ENCODE peak calls at places on chromosome 3, in four cellular contexts. V is ovary, I is mucosa of descending colon, H is fibroblast of the aortic adventitia. T is an unnamed sample.

GRCh38 chr3:172356427-172356826 is 91.8 kb downstream of the GHSR start:
- DNase-seq in V (no peak), I (no peak), H (no peak), T (no peak)

GRCh38 chr3:4719011-4719649 is 226.0 kb downstream of the ITPR1 start:
- DNase-seq in V (no peak), I (no peak), H (no peak), T (peak)

GRCh38 chr3:124315215-124316033 is 323.5 kb upstream of the ROPN1 start:
- DNase-seq in V (no peak), I (no peak), H (peak), T (peak)

GRCh38 chr3:106711650-106712049 is 665.6 kb upstream of the CCDC54 start:
- DNase-seq in V (no peak), I (no peak), H (peak), T (peak)

GRCh38 chr3:4766716-4767499 is 212.3 kb upstream of the BHLHE40 start:
- DNase-seq in V (no peak), I (no peak), H (no peak), T (no peak)

GRCh38 chr3:159208080-159208479 is 406.2 kb downstream of the MFSD1 start:
- DNase-seq in V (no peak), I (no peak), H (peak), T (no peak)

GRCh38 chr3:49172616-49173041 is 1.2 kb downstream of the KLHDC8B start:
- DNase-seq in V (peak), I (no peak), H (no peak), T (no peak)

GRCh38 chr3:188974856-188975611 is 196.7 kb upstream of the TPRG1 start:
- DNase-seq in V (no peak), I (no peak), H (no peak), T (peak)

GRCh38 chr3:147656023-147656422 is 246.9 kb downstream of the ZIC1 start:
- DNase-seq in V (no peak), I (no peak), H (no peak), T (peak)

GRCh38 chr3:27632431-27633223 is 89.5 kb downstream of the EOMES start:
- DNase-seq in V (peak), I (peak), H (peak), T (peak)

GRCh38 chr3:47856669-47857068 is 53.7 kb downstream of the DHX30 start:
- DNase-seq in V (no peak), I (no peak), H (no peak), T (no peak)

GRCh38 chr3:39707314-39707909 is 102.0 kb upstream of the MYRIP start:
- DNase-seq in V (no peak), I (no peak), H (peak), T (peak)

GRCh38 chr3:98705694-98706093 is 57.4 kb upstream of the ST3GAL6 start:
- DNase-seq in V (no peak), I (no peak), H (peak), T (no peak)

GRCh38 chr3:189369636-189370035 is 197.9 kb downstream of the TPRG1 start:
- DNase-seq in V (no peak), I (no peak), H (no peak), T (no peak)

GRCh38 chr3:16064660-16065414 is 109.6 kb upstream of the GALNT15 start:
- DNase-seq in V (peak), I (no peak), H (peak), T (peak)

GRCh38 chr3:171971919-171972526 is 67.4 kb upstream of the FNDC3B start:
- DNase-seq in V (no peak), I (no peak), H (peak), T (no peak)

GRCh38 chr3:110680365-110680909 is 391.2 kb upstream of the NECTIN3 start:
- DNase-seq in V (no peak), I (no peak), H (no peak), T (no peak)

GRCh38 chr3:189419683-189420082 is 211.5 kb upstream of the TP63 start:
- DNase-seq in V (no peak), I (no peak), H (peak), T (no peak)

GRCh38 chr3:46442591-46443530 is 21.8 kb downstream of the LTF start:
- DNase-seq in V (no peak), I (no peak), H (peak), T (peak)
- TF ChIP-seq CTCF in V (peak), I (no peak), H (peak), T (peak)

GRCh38 chr3:126493731-126494130 is 18.0 kb upstream of the ZXDC start:
- DNase-seq in V (no peak), I (no peak), H (no peak), T (peak)

GRCh38 chr3:126496894-126497850 is 20.4 kb downstream of the UROC1 start:
- DNase-seq in V (no peak), I (no peak), H (no peak), T (no peak)

GRCh38 chr3:126494204-126494603 is 18.5 kb upstream of the ZXDC start:
- DNase-seq in V (no peak), I (no peak), H (peak), T (no peak)

GRCh38 chr3:126494831-126495230 is 19.1 kb upstream of the ZXDC start:
- DNase-seq in V (no peak), I (no peak), H (no peak), T (no peak)

GRCh38 chr3:126495786-126496185 is 20.1 kb upstream of the ZXDC start:
- DNase-seq in V (no peak), I (no peak), H (no peak), T (no peak)
- H3K4me3 ChIP-seq in V (no peak), I (no peak), H (no peak), T (no peak)

GRCh38 chr3:143168518-143169192 is 49.1 kb downstream of the CHST2 start:
- DNase-seq in V (no peak), I (no peak), H (peak), T (no peak)

GRCh38 chr3:143171141-143171651 is 51.6 kb downstream of the CHST2 start:
- DNase-seq in V (no peak), I (no peak), H (peak), T (peak)

GRCh38 chr3:143170676-143171075 is 51.1 kb downstream of the CHST2 start:
- DNase-seq in V (no peak), I (no peak), H (peak), T (peak)

GRCh38 chr3:143171656-143172055 is 52.1 kb downstream of the CHST2 start:
- DNase-seq in V (no peak), I (no peak), H (peak), T (peak)

DNA sequence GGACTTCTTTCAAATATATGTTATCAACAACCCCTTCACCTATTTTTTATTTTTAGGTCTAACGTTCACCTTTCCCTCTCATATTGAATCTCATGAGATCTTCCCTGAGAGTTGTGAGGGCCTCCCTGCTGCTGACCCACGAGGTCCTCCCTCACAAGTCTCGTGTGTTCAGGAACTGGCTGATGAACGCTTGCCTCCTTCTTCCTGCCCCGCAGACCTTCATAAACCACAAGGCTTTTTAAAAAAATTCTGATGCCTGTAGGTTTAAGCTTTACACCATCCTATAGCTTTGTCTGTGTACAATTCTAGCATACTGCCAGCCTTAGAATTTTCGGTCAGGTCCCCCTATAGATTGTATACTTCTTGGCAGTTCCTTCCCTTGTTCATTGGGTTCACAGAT is 50.5 kb downstream of the CHST2 start:
- DNase-seq in V (no peak), I (no peak), H (no peak), T (no peak)
- TF ChIP-seq CTCF in V (no peak), I (no peak), H (no peak), T (no peak)

DNA sequence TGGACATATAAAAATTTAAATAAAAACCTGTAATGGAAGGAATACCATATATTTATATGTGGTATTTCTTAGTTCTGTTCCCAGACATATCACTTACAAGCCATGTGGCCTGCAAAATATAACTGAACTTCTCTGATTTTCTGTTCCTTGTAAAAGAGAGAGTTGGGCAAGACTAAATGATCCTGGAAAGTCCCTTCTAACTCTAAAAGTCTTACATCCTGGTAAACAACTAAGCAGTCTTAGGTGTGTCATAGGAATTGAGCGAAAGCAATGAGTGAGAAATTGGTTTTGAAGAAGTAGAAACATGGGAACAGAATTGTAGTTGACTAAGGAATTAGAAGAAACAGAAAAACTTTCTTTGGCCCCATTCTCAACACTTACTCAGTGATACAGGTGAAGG is 25.3 kb upstream of the IL20RB start:
- DNase-seq in V (no peak), I (no peak), H (no peak), T (no peak)
- H3K4me3 ChIP-seq in V (no peak), I (no peak), H (no peak), T (no peak)

GRCh38 chr3:128946411-128946810 is 47.5 kb downstream of the CFAP92 start:
- DNase-seq in V (no peak), I (no peak), H (peak), T (peak)

GRCh38 chr3:128945041-128945877 is 48.6 kb downstream of the CFAP92 start:
- DNase-seq in V (no peak), I (no peak), H (no peak), T (no peak)

GRCh38 chr3:128945878-128946175 is 48.0 kb downstream of the CFAP92 start:
- DNase-seq in V (no peak), I (no peak), H (no peak), T (no peak)

GRCh38 chr3:128949158-128949557 is 44.7 kb downstream of the CFAP92 start:
- DNase-seq in V (no peak), I (no peak), H (no peak), T (no peak)

DNA sequence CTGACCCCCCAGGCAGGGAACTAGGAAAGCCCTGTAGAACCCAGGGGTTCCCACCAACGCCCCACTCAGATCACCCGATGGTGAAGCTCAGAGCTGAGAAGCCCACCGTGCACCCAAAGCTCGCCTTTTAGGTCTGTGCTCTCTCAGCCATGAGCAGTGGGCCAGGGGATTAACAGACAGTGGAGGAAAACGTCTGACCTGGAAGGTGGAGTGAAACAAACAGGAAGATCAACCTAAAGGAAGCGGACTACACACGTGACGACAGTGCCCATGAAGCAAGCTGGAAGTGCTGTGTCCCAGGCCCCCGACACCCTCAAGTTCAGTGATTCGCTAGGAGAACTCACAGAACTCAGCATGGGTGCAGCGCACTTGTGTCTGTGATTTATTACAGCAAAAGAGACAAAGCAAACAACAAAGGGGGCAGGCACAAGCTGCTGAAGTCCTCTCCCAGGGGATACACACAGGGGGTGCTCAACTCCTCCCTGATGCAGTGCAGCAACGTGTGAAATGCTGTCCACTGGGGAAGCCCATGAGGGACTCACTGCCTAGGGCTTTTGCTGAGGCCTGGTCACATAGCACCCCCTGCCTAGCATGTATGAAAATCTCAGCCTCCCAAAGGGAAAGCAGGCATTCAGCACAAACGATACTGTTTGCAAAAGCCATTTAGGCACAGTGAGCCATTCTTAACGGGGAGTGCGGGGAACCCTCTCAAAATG is 43.5 kb downstream of the CFAP92 start:
- DNase-seq in V (no peak), I (no peak), H (peak), T (peak)
- TF ChIP-seq CTCF in V (no peak), I (no peak), H (peak), T (peak)

GRCh38 chr3:71254658-71255057 is 328.9 kb downstream of the FOXP1 start:
- DNase-seq in V (no peak), I (no peak), H (peak), T (no peak)

GRCh38 chr3:71255498-71255897 is 328.0 kb downstream of the FOXP1 start:
- DNase-seq in V (no peak), I (no peak), H (no peak), T (no peak)

GRCh38 chr3:71258526-71258925 is 325.0 kb downstream of the FOXP1 start:
- DNase-seq in V (no peak), I (no peak), H (no peak), T (no peak)

GRCh38 chr3:71260782-71261181 is 322.7 kb downstream of the FOXP1 start:
- DNase-seq in V (no peak), I (no peak), H (no peak), T (no peak)

GRCh38 chr3:71258116-71258515 is 325.4 kb downstream of the FOXP1 start:
- DNase-seq in V (no peak), I (no peak), H (peak), T (peak)
- H3K4me3 ChIP-seq in V (no peak), I (no peak), H (no peak), T (no peak)

GRCh38 chr3:51799879-51800757 is 21.1 kb upstream of the IQCF6 start:
- DNase-seq in V (no peak), I (no peak), H (peak), T (peak)
- TF ChIP-seq CTCF in V (peak), I (peak), H (peak), T (peak)

DNA sequence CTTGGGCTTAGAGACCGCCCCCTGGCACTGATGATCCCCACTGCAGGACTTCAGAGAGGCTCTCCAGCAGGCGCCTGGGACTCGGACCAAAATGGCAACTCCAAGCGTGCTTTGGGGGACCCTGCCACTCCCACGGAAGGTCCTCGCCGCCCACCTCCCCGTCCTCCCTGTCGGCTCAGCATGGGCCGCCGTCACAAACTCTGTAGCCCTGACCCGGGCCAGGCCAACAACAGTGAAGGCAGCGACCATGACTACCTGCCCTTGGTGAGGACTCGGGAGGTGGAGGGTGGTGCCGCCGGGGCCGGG is 7.7 kb downstream of the ALG3 start:
- DNase-seq in V (no peak), I (no peak), H (no peak), T (no peak)
- H3K4me3 ChIP-seq in V (no peak), I (no peak), H (no peak), T (no peak)

GRCh38 chr3:57826286-57826951 is 70.3 kb downstream of the SLMAP start:
- DNase-seq in V (no peak), I (no peak), H (peak), T (no peak)
- TF ChIP-seq CTCF in V (no peak), I (no peak), H (peak), T (no peak)

T was measured in astrocyte of the spinal cord.